ENCODE peak calls at places on chromosomes 13 and 19, in nine cellular contexts. Y is caudate nucleus, R is GOT3, Z is suprapubic skin, P is GM18507, G is AG09319, C is fibroblast of the conjunctiva, L is PC-9, D is HFFc6. A is an unnamed sample.

GRCh38 chr13:41652735-41653361 is 195.5 kb downstream of the RGCC start:
- DNase-seq in Y (no peak), R (no peak), Z (no peak), P (peak; percentile 9), G (peak; percentile 45), C (peak; percentile 54), L (peak; percentile 41), D (peak; percentile 62), A (peak; percentile 3)

GRCh38 chr19:35142531-35143230 is 374 bp upstream of the FXYD7 start:
- DNase-seq in Y (peak; percentile 22), R (no peak), Z (no peak), P (no peak), G (no peak), C (no peak), L (no peak), D (no peak), A (no peak)

GRCh38 chr19:6644796-6645195 is 25.2 kb downstream of the TNFSF14 start:
- DNase-seq in Y (no peak), R (no peak), Z (peak; percentile 54), P (no peak), G (no peak), C (no peak), L (no peak), D (no peak), A (no peak)

GRCh38 chr13:51451467-51452390 is 1.1 kb downstream of the INTS6 start:
- DNase-seq in Y (peak; percentile 69), R (no peak), Z (peak; percentile 95), P (peak; percentile 39), G (no peak), C (peak; percentile 47), L (peak; percentile 37), D (peak; percentile 63), A (peak; percentile 46)

GRCh38 chr19:51821511-51821910 is 26.6 kb downstream of the FPR3 start:
- DNase-seq in Y (no peak), R (no peak), Z (no peak), P (no peak), G (no peak), C (no peak), L (no peak), D (no peak), A (no peak)

GRCh38 chr19:44635581-44636438 is 7.9 kb upstream of the PVR start:
- DNase-seq in Y (no peak), R (no peak), Z (no peak), P (no peak), G (no peak), C (no peak), L (peak; percentile 58), D (peak; percentile 66), A (no peak)

GRCh38 chr19:52336117-52336811 is at the start of gene ZNF610:
- DNase-seq in Y (peak; percentile 91), R (peak; percentile 30), Z (peak; percentile 92), P (peak; percentile 9), G (peak; percentile 45), C (peak; percentile 63), L (peak; percentile 40), D (no peak), A (peak; percentile 55)

GRCh38 chr13:74687452-74688180 is 553.4 kb upstream of the KLF12 start:
- DNase-seq in Y (no peak), R (no peak), Z (no peak), P (no peak), G (no peak), C (no peak), L (no peak), D (no peak), A (no peak)

GRCh38 chr19:16679811-16680210 is 18.9 kb downstream of the TMEM38A start:
- DNase-seq in Y (no peak), R (no peak), Z (no peak), P (no peak), G (no peak), C (no peak), L (no peak), D (no peak), A (no peak)

GRCh38 chr19:10624585-10624984 is 768 bp upstream of the SLC44A2 start:
- DNase-seq in Y (no peak), R (no peak), Z (no peak), P (no peak), G (no peak), C (no peak), L (no peak), D (no peak), A (no peak)

GRCh38 chr19:10784257-10784656 is 51.8 kb downstream of the TMED1 start:
- DNase-seq in Y (no peak), R (no peak), Z (no peak), P (no peak), G (no peak), C (no peak), L (no peak), D (no peak), A (no peak)

GRCh38 chr19:49142866-49143335 is 12.3 kb downstream of the HRC start:
- DNase-seq in Y (peak; percentile 75), R (peak; percentile 70), Z (no peak), P (no peak), G (peak; percentile 70), C (peak; percentile 76), L (peak; percentile 67), D (peak; percentile 85), A (peak; percentile 68)

GRCh38 chr19:43465468-43466120 is at the start of gene LYPD3:
- DNase-seq in Y (no peak), R (no peak), Z (peak; percentile 86), P (no peak), G (no peak), C (no peak), L (peak; percentile 91), D (peak; percentile 28), A (no peak)

GRCh38 chr13:78372581-78372980 is 230.8 kb downstream of the POU4F1 start:
- DNase-seq in Y (no peak), R (no peak), Z (no peak), P (no peak), G (no peak), C (no peak), L (no peak), D (no peak), A (no peak)

GRCh38 chr13:46982856-46983582 is 86.2 kb upstream of the HTR2A start:
- DNase-seq in Y (no peak), R (no peak), Z (no peak), P (peak; percentile 43), G (no peak), C (no peak), L (no peak), D (no peak), A (peak; percentile 36)

GRCh38 chr13:20114066-20114465 is 46.8 kb downstream of the GJA3 start:
- DNase-seq in Y (no peak), R (no peak), Z (peak; percentile 45), P (no peak), G (no peak), C (no peak), L (no peak), D (no peak), A (no peak)

GRCh38 chr19:11435833-11436313 is 438 bp downstream of the PRKCSH start:
- DNase-seq in Y (no peak), R (no peak), Z (no peak), P (no peak), G (no peak), C (no peak), L (no peak), D (peak; percentile 11), A (no peak)

GRCh38 chr13:108609353-108609752 is 20.1 kb upstream of the MYO16 start:
- DNase-seq in Y (no peak), R (no peak), Z (no peak), P (no peak), G (peak; percentile 10), C (no peak), L (no peak), D (no peak), A (no peak)

GRCh38 chr13:107553838-107554237 is 661.5 kb downstream of the LIG4 start:
- DNase-seq in Y (no peak), R (no peak), Z (no peak), P (no peak), G (no peak), C (no peak), L (no peak), D (no peak), A (no peak)

GRCh38 chr13:39602614-39603366 is at the start of gene LHFPL6:
- DNase-seq in Y (peak; percentile 36), R (peak; percentile 47), Z (peak; percentile 92), P (peak; percentile 38), G (peak; percentile 47), C (peak; percentile 62), L (peak; percentile 40), D (peak; percentile 71), A (peak; percentile 65)

GRCh38 chr13:28494537-28494860 is 429 bp downstream of the FLT1 start:
- DNase-seq in Y (no peak), R (no peak), Z (no peak), P (no peak), G (no peak), C (no peak), L (no peak), D (no peak), A (peak; percentile 16)

GRCh38 chr13:74647991-74648390 is 513.8 kb upstream of the KLF12 start:
- DNase-seq in Y (no peak), R (no peak), Z (no peak), P (no peak), G (no peak), C (no peak), L (no peak), D (no peak), A (no peak)

GRCh38 chr19:45809643-45810159 is 5.4 kb downstream of the RSPH6A start:
- DNase-seq in Y (no peak), R (no peak), Z (no peak), P (no peak), G (peak; percentile 30), C (peak; percentile 43), L (peak; percentile 58), D (peak; percentile 60), A (no peak)

GRCh38 chr13:38265135-38265497 is 84.5 kb upstream of the UFM1 start:
- DNase-seq in Y (no peak), R (no peak), Z (peak; percentile 70), P (no peak), G (no peak), C (no peak), L (no peak), D (no peak), A (no peak)

GRCh38 chr19:44847144-44848035 is 1.3 kb downstream of the NECTIN2 start:
- DNase-seq in Y (no peak), R (no peak), Z (peak; percentile 89), P (no peak), G (no peak), C (no peak), L (peak; percentile 71), D (peak; percentile 44), A (no peak)

GRCh38 chr19:36246006-36246391 is 31.1 kb downstream of the ZNF146 start:
- DNase-seq in Y (peak; percentile 28), R (no peak), Z (peak; percentile 28), P (no peak), G (no peak), C (no peak), L (no peak), D (no peak), A (no peak)

GRCh38 chr13:75217949-75218348 is 264.0 kb downstream of the TBC1D4 start:
- DNase-seq in Y (no peak), R (no peak), Z (no peak), P (no peak), G (peak; percentile 31), C (peak; percentile 28), L (no peak), D (peak; percentile 41), A (no peak)

GRCh38 chr13:83065136-83065535 is 817.1 kb downstream of the SLITRK1 start:
- DNase-seq in Y (no peak), R (no peak), Z (no peak), P (no peak), G (peak; percentile 49), C (peak; percentile 97), L (no peak), D (peak; percentile 49), A (no peak)

GRCh38 chr19:38792250-38793111 is 3.5 kb downstream of the LGALS7B start:
- DNase-seq in Y (no peak), R (no peak), Z (no peak), P (no peak), G (no peak), C (no peak), L (no peak), D (no peak), A (peak; percentile 57)

GRCh38 chr13:90396266-90396665 is 951.2 kb upstream of the MIR17HG start:
- DNase-seq in Y (no peak), R (no peak), Z (no peak), P (no peak), G (no peak), C (no peak), L (no peak), D (no peak), A (no peak)

GRCh38 chr13:40494513-40494912 is 171.9 kb downstream of the FOXO1 start:
- DNase-seq in Y (no peak), R (no peak), Z (no peak), P (no peak), G (no peak), C (no peak), L (no peak), D (no peak), A (no peak)

A was measured in GM19239.